ENCODE peak calls at places on chromosomes 11 and 22, in four cellular contexts. O is HL-60, R is right atrium auricular region, K is transverse colon. A is an unnamed sample.

GRCh38 chr11:33534575-33534974 is 166.1 kb downstream of the C11orf91 start:
- DNase-seq in O (no peak), R (no peak), K (no peak), A (no peak)

GRCh38 chr22:29233503-29233902 is 27.8 kb downstream of the EMID1 start:
- DNase-seq in O (no peak), R (no peak), K (no peak), A (no peak)

GRCh38 chr11:70703141-70704052 is 305.1 kb downstream of the CTTN start:
- DNase-seq in O (no peak), R (no peak), K (no peak), A (no peak)

GRCh38 chr11:31412946-31413345 is 43.3 kb downstream of the DNAJC24 start:
- DNase-seq in O (no peak), R (no peak), K (no peak), A (no peak)

GRCh38 chr11:118051136-118051610 is 25.7 kb upstream of the TMPRSS4 start:
- DNase-seq in O (no peak), R (no peak), K (no peak), A (peak; percentile 38)

GRCh38 chr11:32838505-32839274 is 9.0 kb downstream of the PRRG4 start:
- DNase-seq in O (no peak), R (no peak), K (peak; percentile 11), A (no peak)

GRCh38 chr11:57680552-57680874 is 12.6 kb downstream of the ZDHHC5 start:
- DNase-seq in O (no peak), R (no peak), K (no peak), A (no peak)

GRCh38 chr22:36879775-36880174 is 19.0 kb downstream of the NCF4 start:
- DNase-seq in O (no peak), R (no peak), K (no peak), A (no peak)

GRCh38 chr11:26849009-26849408 is 127.1 kb upstream of the SLC5A12 start:
- DNase-seq in O (no peak), R (peak; percentile 71), K (no peak), A (no peak)

GRCh38 chr11:113906038-113906437 is 1.4 kb downstream of the HTR3B start:
- DNase-seq in O (no peak), R (no peak), K (peak; percentile 72), A (no peak)

GRCh38 chr22:25008666-25009065 is 56.1 kb downstream of the KIAA1671 start:
- DNase-seq in O (no peak), R (no peak), K (no peak), A (no peak)

GRCh38 chr11:110801328-110801727 is 89.1 kb upstream of the ARHGAP20 start:
- DNase-seq in O (no peak), R (no peak), K (peak; percentile 13), A (no peak)

GRCh38 chr11:1224491-1225385 is 1.9 kb downstream of the MUC5B start:
- DNase-seq in O (no peak), R (no peak), K (peak; percentile 81), A (peak; percentile 82)

GRCh38 chr11:125498521-125498920 is 2.5 kb upstream of the FEZ1 start:
- DNase-seq in O (no peak), R (no peak), K (no peak), A (no peak)

GRCh38 chr11:44931466-44931865 is 19.2 kb downstream of the TP53I11 start:
- DNase-seq in O (no peak), R (no peak), K (no peak), A (no peak)

GRCh38 chr11:22976146-22976545 is 115.9 kb upstream of the CCDC179 start:
- DNase-seq in O (peak; percentile 77), R (no peak), K (no peak), A (no peak)

GRCh38 chr22:26740253-26740652 is 82.9 kb downstream of the MIAT start:
- DNase-seq in O (no peak), R (no peak), K (no peak), A (no peak)

GRCh38 chr22:39308614-39309363 is 10.6 kb downstream of the RPL3 start:
- DNase-seq in O (peak; percentile 58), R (peak; percentile 92), K (peak; percentile 46), A (peak; percentile 95)

GRCh38 chr22:17087176-17088131 is 2.7 kb downstream of the IL17RA start:
- DNase-seq in O (peak; percentile 84), R (no peak), K (no peak), A (no peak)

GRCh38 chr11:129866328-129866727 is 29.1 kb downstream of the NFRKB start:
- DNase-seq in O (no peak), R (no peak), K (no peak), A (no peak)

GRCh38 chr11:12209096-12209495 is 98.7 kb downstream of the MICAL2 start:
- DNase-seq in O (no peak), R (no peak), K (no peak), A (no peak)

GRCh38 chr11:100563541-100564280 is 123.4 kb upstream of the ARHGAP42 start:
- DNase-seq in O (no peak), R (no peak), K (no peak), A (no peak)

GRCh38 chr22:19046719-19047609 is 75.2 kb downstream of the DGCR2 start:
- DNase-seq in O (no peak), R (no peak), K (no peak), A (no peak)

GRCh38 chr22:50236731-50237409 is 8.0 kb downstream of the TUBGCP6 start:
- DNase-seq in O (no peak), R (no peak), K (no peak), A (no peak)

GRCh38 chr22:49411236-49411635 is 416.4 kb downstream of the BRD1 start:
- DNase-seq in O (no peak), R (no peak), K (no peak), A (peak; percentile 32)

DNA sequence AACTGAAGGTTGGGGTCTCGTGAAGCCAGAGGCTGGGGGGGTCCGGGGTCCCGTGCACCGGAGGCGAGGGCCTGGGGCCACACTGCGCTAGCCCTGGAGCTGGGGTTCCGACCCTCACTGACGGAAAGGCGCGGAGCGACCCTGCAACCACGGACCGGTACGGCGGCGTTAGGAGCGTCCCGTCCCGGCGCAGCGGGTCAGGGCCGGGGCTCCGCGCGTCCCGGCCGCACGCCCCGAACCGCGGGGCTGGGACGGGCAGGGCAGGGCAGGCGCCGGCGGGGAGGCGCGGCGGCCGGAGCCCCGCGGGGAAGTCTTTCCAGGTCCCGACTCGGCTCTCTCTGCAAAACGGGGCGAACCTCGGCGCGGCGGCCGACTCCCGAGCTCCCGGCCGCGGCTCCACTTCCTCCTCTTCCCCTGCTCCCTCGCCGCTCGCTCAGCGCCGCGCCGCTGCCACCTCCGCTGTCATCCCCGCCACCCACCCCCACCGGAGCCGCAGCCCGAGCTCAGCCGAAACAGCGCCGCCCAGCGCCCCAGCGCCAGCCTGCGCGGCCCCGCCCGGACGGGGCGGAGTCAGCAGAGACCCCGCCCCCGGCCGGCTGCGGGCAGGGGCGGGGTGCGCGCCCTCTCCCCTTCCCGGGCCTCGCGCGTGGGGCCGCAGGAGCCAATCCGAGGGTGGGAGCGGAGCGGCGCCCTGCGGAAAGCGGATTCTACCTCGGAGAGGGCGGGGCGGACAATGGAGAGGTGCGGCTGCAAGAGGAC is at the start of gene GDPD5:
- DNase-seq in O (peak; percentile 76), R (peak; percentile 72), K (peak; percentile 87), A (peak; percentile 94)
- TF ChIP-seq CTCF in O (no peak), R (peak; percentile 76), K (peak; percentile 34), A (peak; percentile 71)

DNA sequence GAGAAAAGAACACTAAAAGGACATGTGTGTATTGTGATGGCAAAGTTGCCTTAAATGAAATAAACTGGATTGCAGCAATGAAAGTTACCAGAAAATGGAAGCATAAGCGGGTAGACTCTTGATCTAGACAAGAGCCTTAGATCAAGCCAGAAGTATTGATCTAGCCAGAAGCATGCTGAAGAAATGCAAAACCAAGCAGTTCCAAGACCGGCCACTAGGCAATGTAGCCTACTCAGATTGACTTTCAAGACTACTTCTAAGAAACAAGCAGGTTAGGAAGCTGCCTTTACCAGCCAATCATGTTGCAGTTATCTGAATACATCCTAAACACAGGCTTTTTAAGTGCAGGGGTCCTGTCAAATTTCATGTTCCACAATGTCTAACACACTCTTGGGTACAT is 54.6 kb downstream of the KCNA4 start:
- DNase-seq in O (peak; percentile 2), R (no peak), K (no peak), A (no peak)
- TF ChIP-seq CTCF in O (peak; percentile 30), R (peak; percentile 37), K (no peak), A (peak; percentile 16)

GRCh38 chr11:47449541-47449940 is 605 bp upstream of the RAPSN start:
- DNase-seq in O (no peak), R (no peak), K (no peak), A (no peak)

GRCh38 chr11:47451436-47451835 is 2.5 kb upstream of the RAPSN start:
- DNase-seq in O (no peak), R (no peak), K (no peak), A (no peak)

GRCh38 chr11:47446833-47447232 is 2.1 kb downstream of the RAPSN start:
- DNase-seq in O (no peak), R (no peak), K (no peak), A (no peak)

GRCh38 chr11:47447906-47448305 is 1.0 kb downstream of the RAPSN start:
- DNase-seq in O (no peak), R (no peak), K (no peak), A (no peak)

GRCh38 chr11:47448566-47449427 is at the start of gene RAPSN:
- DNase-seq in O (no peak), R (no peak), K (no peak), A (no peak)
- TF ChIP-seq CTCF in O (no peak), R (no peak), K (no peak), A (no peak)

GRCh38 chr22:47012589-47013365 is 250.3 kb downstream of the TBC1D22A start:
- DNase-seq in O (peak; percentile 5), R (no peak), K (no peak), A (no peak)
- TF ChIP-seq CTCF in O (no peak), R (no peak), K (peak; percentile 6), A (peak; percentile 19)

DNA sequence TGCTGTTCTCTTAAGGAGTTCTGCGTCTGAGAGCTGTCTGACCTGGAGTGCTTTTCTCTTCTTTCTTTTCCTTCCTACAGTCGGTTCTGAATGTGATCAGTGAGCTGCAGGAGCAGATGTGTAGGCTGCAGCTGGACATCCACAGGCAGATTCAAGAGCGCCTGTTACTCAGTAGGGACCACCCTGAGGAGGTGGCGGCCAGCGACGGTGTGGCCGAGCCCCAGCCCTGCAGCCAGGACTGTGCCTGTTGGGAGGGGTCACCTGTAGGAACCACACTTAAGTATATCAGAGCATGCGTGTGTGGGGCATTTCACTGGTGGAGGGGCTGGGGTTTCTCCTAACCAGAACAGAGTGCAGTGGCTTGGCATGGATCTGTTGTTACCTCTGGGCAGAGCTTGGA is 56.3 kb downstream of the CYB5R2 start:
- DNase-seq in O (no peak), R (no peak), K (no peak), A (no peak)
- TF ChIP-seq CTCF in O (no peak), R (no peak), K (no peak), A (no peak)

DNA sequence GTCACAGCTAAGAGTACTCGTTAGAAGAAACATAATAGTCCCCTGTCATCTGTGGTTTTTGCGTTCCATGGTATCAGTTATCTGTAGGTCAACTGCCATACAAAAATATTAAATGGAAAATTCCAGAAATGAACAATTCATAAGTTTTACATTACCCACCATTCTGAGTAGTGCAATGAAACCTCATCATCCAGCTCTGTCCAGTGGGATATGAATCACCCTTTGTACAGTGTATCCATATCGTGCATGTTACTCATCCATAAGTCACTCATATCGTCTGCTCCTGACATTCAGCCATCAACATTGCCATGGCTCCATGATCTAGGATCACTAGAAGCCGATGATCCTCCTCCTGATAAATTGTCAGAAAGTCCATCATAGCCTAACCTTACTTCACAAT is 174.9 kb upstream of the C11orf87 start:
- DNase-seq in O (no peak), R (no peak), K (no peak), A (no peak)
- TF ChIP-seq CTCF in O (no peak), R (no peak), K (no peak), A (no peak)